ENCODE peak calls at places on chromosomes 7 and 10, in nine cellular contexts. B is WERI-Rb-1, M is NCI-H2227 treated with DMSO at 0.1 percent for 48 hours, E is endothelial cell, H is anterior cingulate cortex, I is T-helper 1 cell, T is ACHN, W is tibial nerve, O is dorsolateral prefrontal cortex. S is an unnamed sample.

GRCh38 chr7:78326870-78327269 is 528.3 kb downstream of the PHTF2 start:
- DNase-seq in B (no peak), M (no peak), E (no peak), H (no peak), I (no peak), T (peak; percentile 38), W (no peak), O (peak; percentile 39), S (no peak)

GRCh38 chr10:129766611-129767550 is 197.2 kb downstream of the EBF3 start:
- DNase-seq in B (no peak), M (no peak), E (no peak), H (no peak), I (no peak), T (no peak), W (no peak), O (peak; percentile 14), S (no peak)

GRCh38 chr10:89022734-89023133 is 32.1 kb downstream of the FAS start:
- DNase-seq in B (no peak), M (no peak), E (no peak), H (no peak), I (no peak), T (no peak), W (no peak), O (no peak), S (no peak)

GRCh38 chr7:43479042-43479441 is 103.9 kb upstream of the STK17A start:
- DNase-seq in B (peak; percentile 15), M (no peak), E (no peak), H (no peak), I (no peak), T (no peak), W (no peak), O (no peak), S (no peak)

GRCh38 chr10:5862360-5862929 is 27.2 kb downstream of the ANKRD16 start:
- DNase-seq in B (no peak), M (no peak), E (no peak), H (no peak), I (no peak), T (no peak), W (no peak), O (no peak), S (no peak)

GRCh38 chr10:132142396-132143161 is 44.2 kb upstream of the DPYSL4 start:
- DNase-seq in B (peak; percentile 69), M (no peak), E (peak; percentile 73), H (peak; percentile 6), I (peak; percentile 29), T (peak; percentile 46), W (no peak), O (peak; percentile 45), S (no peak)

GRCh38 chr7:2040893-2041270 is 191.9 kb downstream of the MAD1L1 start:
- DNase-seq in B (peak; percentile 14), M (no peak), E (no peak), H (no peak), I (no peak), T (no peak), W (no peak), O (no peak), S (no peak)

GRCh38 chr7:127392182-127392565 is 334 bp downstream of the ZNF800 start:
- DNase-seq in B (peak; percentile 53), M (no peak), E (peak; percentile 65), H (no peak), I (peak; percentile 55), T (peak; percentile 81), W (no peak), O (peak; percentile 29), S (peak; percentile 33)

GRCh38 chr7:112370436-112370835 is 79.8 kb upstream of the IFRD1 start:
- DNase-seq in B (no peak), M (no peak), E (no peak), H (no peak), I (no peak), T (no peak), W (no peak), O (no peak), S (no peak)

S was measured in Kasumi-1.